ENCODE peak calls at places on chromosomes 13 and 19, in eight cellular contexts. F, R, I, T, V, S, D and E are unnamed samples.
A peak's percentile ranks its signal among the peaks of the same experiment; 100 is the strongest.

GRCh38 chr13:94121686-94122085 is 357.8 kb downstream of the DCT start:
- DNase-seq in F (no peak), I (peak; percentile 32), T (no peak), V (peak; percentile 16), S (peak; percentile 89), R (no peak), D (no peak), E (peak; percentile 22)

GRCh38 chr13:103187621-103188020 is 121.4 kb upstream of the SLC10A2 start:
- DNase-seq in V (no peak), S (no peak), R (peak; percentile 38), T (no peak), I (no peak), F (no peak), D (no peak), E (no peak)

GRCh38 chr19:6821639-6822310 is 49.3 kb downstream of the VAV1 start:
- DNase-seq in I (no peak), D (no peak), S (no peak), R (no peak), V (no peak), T (peak; percentile 39), F (no peak), E (no peak)

GRCh38 chr13:98032168-98032567 is 78.7 kb downstream of the IPO5 start:
- DNase-seq in I (no peak), V (no peak), T (no peak), S (no peak), D (no peak), R (no peak), F (no peak), E (no peak)

GRCh38 chr13:100646030-100646673 is 28.4 kb downstream of the TMTC4 start:
- DNase-seq in R (no peak), F (no peak), T (no peak), S (peak; percentile 49), I (peak; percentile 48), D (no peak), V (no peak), E (peak; percentile 26)

GRCh38 chr19:20423381-20424207 is 142.0 kb downstream of the ZNF737 start:
- DNase-seq in V (no peak), R (peak; percentile 37), I (peak; percentile 2), S (peak; percentile 67), T (peak; percentile 60), D (no peak), F (peak; percentile 40), E (no peak)

GRCh38 chr13:36362914-36363313 is 16.7 kb upstream of the SPART start:
- DNase-seq in I (no peak), S (no peak), T (no peak), V (no peak), R (no peak), D (no peak), F (no peak), E (no peak)

GRCh38 chr13:21074601-21075302 is 13.4 kb upstream of the LATS2 start:
- DNase-seq in I (no peak), V (no peak), S (no peak), D (no peak), T (no peak), F (peak; percentile 22), R (no peak), E (no peak)

GRCh38 chr13:21949818-21950429 is 279.1 kb downstream of the FGF9 start:
- DNase-seq in D (no peak), I (no peak), R (no peak), F (no peak), S (no peak), T (no peak), V (no peak), E (no peak)

GRCh38 chr19:1698636-1699035 is 46.2 kb upstream of the TCF3 start:
- DNase-seq in S (no peak), V (no peak), F (no peak), D (no peak), I (no peak), R (no peak), T (no peak), E (no peak)

GRCh38 chr13:79805317-79805716 is 324.4 kb downstream of the NDFIP2 start:
- DNase-seq in D (no peak), R (no peak), I (no peak), F (no peak), V (no peak), S (no peak), T (no peak), E (no peak)

GRCh38 chr13:91805605-91806004 is 407.2 kb downstream of the GPC5 start:
- DNase-seq in T (no peak), D (no peak), V (no peak), R (no peak), S (no peak), I (peak; percentile 4), F (no peak), E (no peak)
- TF ChIP-seq CTCF in T (no peak), D (peak; percentile 32), V (no peak), R (no peak), S (peak; percentile 24), I (peak; percentile 13), F (no peak), E (peak; percentile 13)

GRCh38 chr19:40808497-40808896 is 9.5 kb downstream of the EGLN2 start:
- DNase-seq in F (no peak), R (no peak), I (no peak), V (no peak), T (no peak), D (no peak), S (no peak), E (no peak)

GRCh38 chr19:40805258-40805868 is 6.4 kb downstream of the EGLN2 start:
- DNase-seq in T (no peak), I (no peak), D (no peak), R (no peak), V (no peak), F (no peak), S (no peak), E (no peak)

GRCh38 chr19:40808021-40808325 is 9.0 kb downstream of the EGLN2 start:
- DNase-seq in D (no peak), R (no peak), I (no peak), T (no peak), F (no peak), V (no peak), S (no peak), E (no peak)

GRCh38 chr19:40806385-40807146 is 7.6 kb downstream of the EGLN2 start:
- DNase-seq in D (peak; percentile 89), I (no peak), R (peak; percentile 90), T (peak; percentile 67), S (peak; percentile 97), F (peak; percentile 74), V (peak; percentile 77), E (peak; percentile 76)

DNA sequence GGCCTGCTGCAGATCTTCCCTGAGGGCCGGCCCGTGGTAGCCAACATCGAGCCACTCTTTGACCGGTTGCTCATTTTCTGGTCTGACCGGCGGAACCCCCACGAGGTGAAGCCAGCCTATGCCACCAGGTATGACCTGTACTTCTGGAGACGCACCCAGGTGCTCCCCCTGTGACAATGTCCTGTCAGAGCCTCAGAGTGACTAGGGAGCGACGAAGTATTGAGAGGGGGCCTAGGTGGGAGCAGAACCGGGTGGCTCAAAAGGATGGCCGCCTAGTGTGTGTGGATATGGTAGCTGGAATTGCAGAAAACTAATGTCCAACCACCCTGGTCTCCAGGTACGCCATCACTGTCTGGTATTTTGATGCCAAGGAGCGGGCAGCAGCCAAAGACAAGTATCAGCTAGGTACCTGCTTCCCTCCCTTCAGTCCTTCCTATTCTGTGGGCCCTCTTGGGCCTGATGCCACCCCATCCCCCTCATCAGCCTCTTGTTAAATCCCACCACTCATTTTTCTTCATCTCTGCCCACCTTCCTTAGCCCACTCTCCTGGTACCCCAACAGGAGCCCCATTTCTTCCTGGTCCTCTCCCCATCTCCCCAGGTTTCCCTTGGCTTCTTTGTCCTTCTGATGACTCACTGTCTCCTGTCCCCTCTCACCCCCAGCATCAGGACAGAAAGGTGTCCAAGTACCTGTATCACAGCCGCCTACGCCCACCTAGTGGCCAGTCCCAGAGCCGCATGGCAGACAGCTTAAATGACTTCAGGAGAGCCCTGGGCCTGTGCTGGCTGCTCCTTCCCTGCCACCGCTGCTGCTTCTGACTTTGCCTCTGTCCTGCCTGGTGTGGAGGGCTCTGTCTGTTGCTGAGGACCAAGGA is 8.4 kb downstream of the EGLN2 start:
- DNase-seq in I (peak; percentile 49), V (no peak), R (no peak), S (no peak), T (no peak), D (no peak), F (no peak), E (no peak)
- TF ChIP-seq CTCF in I (peak; percentile 59), V (peak; percentile 33), R (peak; percentile 11), S (peak; percentile 57), T (no peak), D (peak; percentile 48), F (peak; percentile 63), E (peak; percentile 34)

GRCh38 chr13:33066329-33066728 is 50.1 kb downstream of the KL start:
- DNase-seq in V (no peak), S (no peak), R (no peak), I (no peak), T (no peak), F (no peak), D (no peak), E (no peak)

GRCh38 chr13:33070713-33071112 is 54.5 kb downstream of the KL start:
- DNase-seq in D (no peak), F (no peak), V (no peak), I (peak; percentile 64), R (no peak), S (no peak), T (no peak), E (no peak)

GRCh38 chr13:33072282-33072681 is 56.1 kb downstream of the KL start:
- DNase-seq in V (no peak), R (no peak), T (no peak), S (no peak), I (no peak), D (no peak), F (no peak), E (no peak)

GRCh38 chr13:33072759-33073158 is 56.5 kb downstream of the KL start:
- DNase-seq in I (no peak), R (no peak), V (no peak), S (no peak), F (no peak), D (no peak), T (no peak), E (no peak)

GRCh38 chr13:33069365-33069764 is 53.1 kb downstream of the KL start:
- DNase-seq in I (peak; percentile 26), F (no peak), S (no peak), T (no peak), R (no peak), V (no peak), D (no peak), E (no peak)
- TF ChIP-seq CTCF in I (peak; percentile 50), F (no peak), S (no peak), T (no peak), R (no peak), V (no peak), D (no peak), E (no peak)

DNA sequence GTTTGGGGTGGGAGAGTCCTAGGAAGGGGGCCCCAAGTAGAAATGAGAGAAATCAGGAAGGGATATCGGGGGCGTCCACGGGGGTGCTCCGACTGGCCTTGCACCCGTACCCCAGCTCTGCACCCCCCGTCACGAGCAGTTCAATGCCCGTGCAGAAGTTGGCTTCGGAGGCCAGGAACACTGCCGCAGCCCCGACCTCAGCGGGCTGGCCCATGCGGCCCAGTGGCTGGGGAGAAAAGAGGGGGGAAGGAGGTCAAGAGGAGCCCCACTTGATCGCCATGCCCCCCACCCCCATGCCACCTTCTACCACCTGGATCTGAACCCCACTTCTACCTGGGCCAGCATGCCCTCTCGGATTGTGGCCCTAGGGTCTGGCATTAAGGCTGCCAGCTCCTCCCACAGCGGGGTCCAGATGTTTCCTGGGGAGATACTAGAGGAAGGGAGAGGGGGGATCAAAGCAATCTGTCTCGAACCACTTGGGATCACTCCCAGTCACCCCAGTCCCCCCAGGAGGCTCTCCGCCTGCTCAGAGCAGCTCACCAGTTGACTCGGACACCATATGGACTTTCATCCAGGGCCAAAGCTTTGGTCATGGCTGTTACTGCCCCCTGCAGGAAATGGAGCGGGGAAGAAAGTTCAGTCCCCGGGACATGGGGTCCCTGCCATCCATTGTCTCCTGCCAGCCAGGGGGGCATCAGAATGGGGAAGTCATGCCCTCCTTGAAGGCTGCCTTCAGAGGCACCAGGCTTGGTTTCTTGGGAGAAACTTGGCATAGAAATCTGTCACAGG is 2.5 kb upstream of the BCAT2 start:
- DNase-seq in T (no peak), R (no peak), D (no peak), F (no peak), S (no peak), I (no peak), V (no peak), E (no peak)
- TF ChIP-seq CTCF in T (no peak), R (no peak), D (no peak), F (no peak), S (peak; percentile 37), I (peak; percentile 27), V (peak; percentile 24), E (peak; percentile 13)